ENCODE peak calls at places on chromosome 12, in five cellular contexts. D is HepG2, W is GM12892, C is suprapubic skin, I is transverse colon. E is an unnamed sample.

GRCh38 chr12:26434299-26434915 is 239.0 kb downstream of the SSPN start:
- DNase-seq in D (peak), W (peak), C (no peak), I (peak), E (peak)

GRCh38 chr12:129549656-129550055 is 354.2 kb downstream of the TMEM132D start:
- DNase-seq in D (no peak), W (no peak), C (no peak), I (no peak), E (no peak)

GRCh38 chr12:66836623-66837310 is 157.9 kb upstream of the GRIP1 start:
- DNase-seq in D (no peak), W (no peak), C (no peak), I (no peak), E (no peak)

GRCh38 chr12:52660934-52661333 is 8.9 kb upstream of the KRT2 start:
- DNase-seq in D (no peak), W (no peak), C (no peak), I (no peak), E (no peak)

GRCh38 chr12:27367078-27367477 is 34.4 kb downstream of the BMAL2 start:
- DNase-seq in D (no peak), W (no peak), C (no peak), I (no peak), E (no peak)

GRCh38 chr12:42893196-42893595 is 303.6 kb upstream of the PRICKLE1 start:
- DNase-seq in D (no peak), W (no peak), C (no peak), I (no peak), E (no peak)

GRCh38 chr12:122459211-122459610 is 36.7 kb upstream of the CLIP1 start:
- DNase-seq in D (no peak), W (no peak), C (peak), I (no peak), E (no peak)

GRCh38 chr12:76026643-76027063 is 4.9 kb downstream of the PHLDA1 start:
- DNase-seq in D (peak), W (no peak), C (no peak), I (no peak), E (peak)

GRCh38 chr12:120640840-120641833 is 711 bp downstream of the CABP1 start:
- DNase-seq in D (peak), W (peak), C (no peak), I (peak), E (peak)

GRCh38 chr12:52837341-52837741 is 3.2 kb upstream of the KRT79 start:
- DNase-seq in D (no peak), W (no peak), C (no peak), I (no peak), E (peak)

GRCh38 chr12:131824450-131824849 is 3.7 kb upstream of the MMP17 start:
- DNase-seq in D (no peak), W (no peak), C (no peak), I (no peak), E (no peak)

GRCh38 chr12:65895031-65895430 is 70.7 kb downstream of the HMGA2 start:
- DNase-seq in D (no peak), W (no peak), C (no peak), I (no peak), E (no peak)

GRCh38 chr12:16553457-16553856 is 52.5 kb downstream of the LMO3 start:
- DNase-seq in D (no peak), W (no peak), C (no peak), I (no peak), E (no peak)

GRCh38 chr12:88153959-88154358 is 11.9 kb downstream of the TMTC3 start:
- DNase-seq in D (peak), W (no peak), C (no peak), I (no peak), E (peak)

GRCh38 chr12:636632-637031 is 26.6 kb downstream of the NINJ2 start:
- DNase-seq in D (no peak), W (no peak), C (no peak), I (no peak), E (no peak)

GRCh38 chr12:8847435-8847834 is 25.0 kb downstream of the A2ML1 start:
- DNase-seq in D (no peak), W (no peak), C (no peak), I (no peak), E (no peak)

GRCh38 chr12:40152783-40153383 is 47.0 kb upstream of the SLC2A13 start:
- DNase-seq in D (peak), W (no peak), C (no peak), I (peak), E (peak)

GRCh38 chr12:117596968-117597367 is 235.5 kb upstream of the NOS1 start:
- DNase-seq in D (no peak), W (no peak), C (no peak), I (no peak), E (no peak)

GRCh38 chr12:96239711-96240234 is 45.6 kb downstream of the ELK3 start:
- DNase-seq in D (no peak), W (no peak), C (no peak), I (peak), E (no peak)

GRCh38 chr12:49636574-49636973 is 13.2 kb downstream of the PRPF40B start:
- DNase-seq in D (no peak), W (no peak), C (no peak), I (no peak), E (no peak)
- TF ChIP-seq POLR2AphosphoS5 in D (no peak), W (no peak), C (no peak), I (no peak), E (no peak)

GRCh38 chr12:46209914-46210834 is 58.7 kb downstream of the SLC38A1 start:
- DNase-seq in D (peak), W (no peak), C (no peak), I (peak), E (peak)
- TF ChIP-seq POLR2AphosphoS5 in D (no peak), W (peak), C (no peak), I (no peak), E (peak)

GRCh38 chr12:94832105-94832504 is 171.4 kb downstream of the NDUFA12 start:
- DNase-seq in D (no peak), W (no peak), C (no peak), I (no peak), E (no peak)

GRCh38 chr12:94829552-94829951 is 173.9 kb downstream of the NDUFA12 start:
- DNase-seq in D (no peak), W (no peak), C (no peak), I (no peak), E (no peak)

GRCh38 chr12:94832780-94833760 is 170.4 kb downstream of the NDUFA12 start:
- DNase-seq in D (no peak), W (no peak), C (no peak), I (no peak), E (no peak)

GRCh38 chr12:94834036-94834625 is 169.4 kb downstream of the NDUFA12 start:
- DNase-seq in D (no peak), W (no peak), C (no peak), I (no peak), E (no peak)

GRCh38 chr12:94831081-94831747 is 172.3 kb downstream of the NDUFA12 start:
- DNase-seq in D (no peak), W (peak), C (no peak), I (peak), E (no peak)
- TF ChIP-seq POLR2AphosphoS5 in D (no peak), W (peak), C (no peak), I (no peak), E (no peak)

GRCh38 chr12:125187148-125187733 is 122.0 kb downstream of the AACS start:
- DNase-seq in D (no peak), W (no peak), C (no peak), I (no peak), E (no peak)
- TF ChIP-seq POLR2AphosphoS5 in D (no peak), W (no peak), C (no peak), I (no peak), E (no peak)

DNA sequence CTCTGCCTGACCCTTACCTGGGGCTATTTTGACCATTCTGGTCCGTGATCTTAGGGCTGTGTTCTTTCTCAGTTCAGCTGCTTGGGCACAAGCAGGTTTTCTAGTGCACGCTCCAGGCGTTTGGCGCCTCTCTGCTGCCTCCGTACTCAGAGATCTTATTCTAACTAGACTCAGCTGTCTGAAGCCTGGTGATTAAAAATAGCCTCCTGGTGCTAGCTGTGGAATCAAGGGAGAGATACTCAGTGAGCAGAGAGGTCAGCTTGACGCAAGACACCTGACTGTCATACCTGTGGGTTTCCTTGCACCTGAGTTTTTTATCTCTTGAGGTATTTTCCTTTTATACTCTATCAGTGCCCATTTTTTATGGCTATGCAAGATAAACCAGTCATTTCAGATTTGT is 144.8 kb downstream of the ETV6 start:
- DNase-seq in D (no peak), W (no peak), C (no peak), I (no peak), E (no peak)
- TF ChIP-seq POLR2AphosphoS5 in D (no peak), W (no peak), C (no peak), I (no peak), E (no peak)

GRCh38 chr12:54352022-54352531 is 12.2 kb downstream of the GPR84 start:
- DNase-seq in D (no peak), W (no peak), C (no peak), I (peak), E (no peak)
- TF ChIP-seq POLR2AphosphoS5 in D (no peak), W (no peak), C (no peak), I (no peak), E (no peak)

GRCh38 chr12:7555752-7556151 is 52.2 kb upstream of the CD163 start:
- DNase-seq in D (no peak), W (no peak), C (no peak), I (no peak), E (peak)
- TF ChIP-seq POLR2AphosphoS5 in D (no peak), W (no peak), C (no peak), I (no peak), E (no peak)

GRCh38 chr12:124734224-124734788 is 129.4 kb downstream of the SCARB1 start:
- DNase-seq in D (peak), W (no peak), C (no peak), I (no peak), E (no peak)
- TF ChIP-seq POLR2AphosphoS5 in D (no peak), W (no peak), C (no peak), I (no peak), E (no peak)

GRCh38 chr12:54370218-54370730 is 6.0 kb upstream of the GPR84 start:
- DNase-seq in D (no peak), W (no peak), C (peak), I (peak), E (peak)

GRCh38 chr12:54369597-54370217 is 5.4 kb upstream of the GPR84 start:
- DNase-seq in D (no peak), W (no peak), C (no peak), I (no peak), E (no peak)

GRCh38 chr12:54371328-54372112 is 7.2 kb upstream of the GPR84 start:
- DNase-seq in D (no peak), W (no peak), C (no peak), I (no peak), E (peak)

GRCh38 chr12:54368016-54368708 is 3.9 kb upstream of the GPR84 start:
- DNase-seq in D (no peak), W (no peak), C (no peak), I (no peak), E (no peak)

GRCh38 chr12:54368709-54369596 is 4.7 kb upstream of the GPR84 start:
- DNase-seq in D (peak), W (peak), C (peak), I (peak), E (peak)
- TF ChIP-seq POLR2AphosphoS5 in D (no peak), W (no peak), C (no peak), I (peak), E (no peak)

DNA sequence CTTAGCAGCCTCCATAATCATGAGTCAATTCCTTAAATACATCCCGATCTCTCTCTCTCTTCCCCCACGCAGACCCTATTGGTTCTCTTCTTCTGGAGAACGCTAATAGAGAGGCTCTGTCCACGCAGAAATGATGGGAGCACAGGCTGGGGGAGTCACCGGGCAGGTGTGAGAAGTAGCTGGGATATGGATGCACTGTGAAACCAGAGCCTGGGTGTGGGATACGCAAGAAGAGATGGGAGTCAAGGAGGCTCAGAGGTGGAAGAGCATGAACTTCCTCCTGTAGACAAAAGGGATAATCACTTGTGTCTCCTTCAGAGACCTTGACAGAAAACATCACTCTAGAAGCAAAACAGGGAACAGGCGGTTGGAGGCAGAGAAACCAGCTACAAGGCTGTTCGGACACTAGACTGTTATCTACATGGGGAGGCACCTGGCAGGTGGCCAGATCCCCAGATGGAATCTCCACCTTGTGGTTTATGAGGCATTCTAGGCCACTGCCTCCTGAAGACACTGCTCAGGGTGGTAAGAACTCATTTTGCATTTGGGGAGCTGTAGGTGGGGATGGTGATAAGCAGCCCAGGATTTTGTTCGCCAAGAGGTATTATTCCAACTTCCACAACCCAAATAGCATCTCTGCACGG is 7.2 kb upstream of the SELPLG start:
- DNase-seq in D (no peak), W (no peak), C (peak), I (peak), E (no peak)
- TF ChIP-seq POLR2AphosphoS5 in D (no peak), W (no peak), C (no peak), I (no peak), E (no peak)

E was measured in endothelial cell of umbilical vein.